ENCODE peak calls at places on chromosomes 4 and X, in eight cellular contexts. P, V, T, B, Q, Y, M and G are unnamed samples.

GRCh38 chr4:54100607-54101189 is 735 bp downstream of the GSX2 start:
- DNase-seq in P (peak), V (peak), T (no peak), B (no peak), Q (no peak), Y (no peak), M (no peak), G (no peak)

GRCh38 chr4:17635056-17635455 is 20.6 kb downstream of the MED28 start:
- DNase-seq in P (no peak), V (no peak), T (no peak), B (no peak), Q (no peak), Y (no peak), M (no peak), G (no peak)

GRCh38 chrX:71184092-71184491 is 38.9 kb upstream of the GJB1 start:
- DNase-seq in P (no peak), V (no peak), T (no peak), B (no peak), Q (no peak), Y (no peak), M (no peak), G (no peak)

GRCh38 chr4:157664726-157665125 is 444.2 kb downstream of the GRIA2 start:
- DNase-seq in P (no peak), V (no peak), T (no peak), B (peak), Q (no peak), Y (no peak), M (peak), G (peak)

GRCh38 chrX:122565952-122566351 is 618.1 kb upstream of the GRIA3 start:
- DNase-seq in P (peak), V (no peak), T (no peak), B (peak), Q (peak), Y (no peak), M (peak), G (peak)

GRCh38 chr4:39933689-39934590 is 43.8 kb downstream of the PDS5A start:
- DNase-seq in P (no peak), V (no peak), T (no peak), B (peak), Q (no peak), Y (peak), M (no peak), G (peak)

GRCh38 chrX:40943093-40943641 is 142.1 kb upstream of the USP9X start:
- DNase-seq in P (no peak), V (no peak), T (no peak), B (no peak), Q (no peak), Y (no peak), M (no peak), G (no peak)

GRCh38 chrX:125203737-125204578 is 115.7 kb upstream of the TEX13C start:
- DNase-seq in P (peak), V (no peak), T (no peak), B (peak), Q (peak), Y (peak), M (no peak), G (no peak)

GRCh38 chr4:3781193-3781886 is 15.2 kb downstream of the ADRA2C start:
- DNase-seq in P (no peak), V (no peak), T (no peak), B (no peak), Q (no peak), Y (no peak), M (no peak), G (no peak)

DNA sequence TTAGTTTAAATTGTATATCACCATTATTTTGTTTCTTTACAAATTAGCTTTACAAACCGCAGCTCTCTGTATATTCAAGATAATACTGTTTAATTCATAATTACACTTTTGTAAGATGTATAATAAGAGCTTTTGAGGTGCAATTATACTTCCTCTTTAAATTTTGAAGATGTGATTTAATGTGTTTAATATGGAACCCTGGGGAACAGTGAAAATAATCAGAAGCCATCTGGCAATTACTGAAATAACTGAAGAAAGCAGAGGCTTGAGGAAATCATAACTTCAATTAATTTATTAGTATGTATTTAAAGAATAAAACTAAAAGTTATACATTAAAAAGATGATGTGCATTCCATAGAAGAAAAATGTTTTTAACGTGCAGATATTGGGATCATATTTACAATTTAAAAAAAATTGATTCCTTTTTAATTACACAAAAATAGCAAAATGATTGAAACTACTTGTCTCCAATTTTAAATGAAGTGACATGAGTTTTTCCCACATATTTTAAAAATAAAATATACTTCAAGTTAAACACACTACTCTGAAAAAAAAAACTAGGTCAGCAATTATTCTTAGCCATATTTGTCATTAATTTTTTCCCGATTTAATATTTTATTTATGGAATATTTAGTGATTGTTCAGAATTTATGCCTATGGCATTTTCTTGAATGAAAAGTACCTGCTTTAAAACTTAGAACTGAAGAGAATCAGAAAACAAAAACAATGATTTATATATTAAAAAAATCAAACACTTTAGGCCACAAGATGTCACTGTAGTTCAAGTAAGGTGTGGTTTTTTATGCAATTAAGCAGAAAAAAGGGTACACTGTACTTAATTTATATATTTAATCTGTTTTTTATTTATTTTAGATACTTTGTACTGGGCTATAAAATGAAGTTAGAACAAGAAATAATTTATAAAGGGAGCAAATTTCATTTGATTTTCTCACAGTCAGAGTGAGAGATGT is 942.7 kb upstream of the NDST4 start:
- DNase-seq in P (no peak), V (no peak), T (no peak), B (no peak), Q (no peak), Y (no peak), M (no peak), G (peak)
- TF ChIP-seq CTCF in P (peak), V (no peak), T (no peak), B (peak), Q (no peak), Y (peak), M (no peak), G (no peak)

DNA sequence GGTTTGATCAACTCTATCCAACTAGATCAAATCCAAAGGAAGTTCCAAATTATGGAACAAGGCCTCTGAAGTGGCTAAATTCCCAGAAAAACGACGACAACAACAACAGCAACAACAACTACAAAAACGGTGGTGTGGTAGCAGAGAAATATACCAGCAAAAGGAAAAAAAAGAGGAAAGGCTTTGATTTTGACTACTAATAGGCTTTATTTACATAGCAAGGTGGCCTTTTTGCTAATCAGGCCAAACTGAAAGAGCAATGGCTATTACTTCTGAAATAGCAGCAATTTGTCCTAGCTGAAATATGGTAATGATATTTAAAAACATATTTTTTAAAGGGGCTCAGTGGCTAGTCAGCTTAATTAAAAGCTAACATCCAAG is 40.8 kb upstream of the TMPRSS11E start:
- DNase-seq in P (no peak), V (no peak), T (no peak), B (no peak), Q (no peak), Y (no peak), M (no peak), G (no peak)
- H3K4me3 ChIP-seq in P (no peak), V (peak), T (no peak), B (no peak), Q (no peak), Y (no peak), M (no peak), G (no peak)

GRCh38 chr4:137200322-137200721 is 332.0 kb downstream of the PCDH18 start:
- DNase-seq in P (no peak), V (no peak), T (no peak), B (no peak), Q (no peak), Y (no peak), M (no peak), G (no peak)
- TF ChIP-seq CTCF in P (no peak), V (no peak), T (no peak), B (no peak), Q (no peak), Y (no peak), M (no peak), G (no peak)

DNA sequence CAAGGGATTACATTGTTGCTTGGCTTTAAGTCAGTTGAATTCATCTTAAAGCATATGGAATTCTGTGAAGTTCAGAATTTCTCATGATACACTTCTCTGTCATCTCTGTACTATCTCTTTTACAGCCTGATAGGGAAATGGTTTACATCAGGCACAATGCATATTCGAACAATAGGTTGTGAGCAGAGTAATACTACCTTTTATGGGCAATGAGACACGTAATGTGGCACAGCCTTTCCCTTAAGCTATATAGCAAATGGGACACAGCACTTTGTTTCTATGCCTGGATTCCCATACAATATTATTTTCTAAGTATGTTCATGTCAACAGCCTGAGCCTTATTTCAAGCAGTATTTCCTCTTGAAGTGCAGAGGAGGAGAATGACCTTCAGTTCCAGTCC is 58.4 kb downstream of the SYNPO2 start:
- DNase-seq in P (no peak), V (no peak), T (no peak), B (no peak), Q (no peak), Y (no peak), M (no peak), G (no peak)
- H3K4me3 ChIP-seq in P (no peak), V (no peak), T (no peak), B (no peak), Q (no peak), Y (no peak), M (no peak), G (no peak)

DNA sequence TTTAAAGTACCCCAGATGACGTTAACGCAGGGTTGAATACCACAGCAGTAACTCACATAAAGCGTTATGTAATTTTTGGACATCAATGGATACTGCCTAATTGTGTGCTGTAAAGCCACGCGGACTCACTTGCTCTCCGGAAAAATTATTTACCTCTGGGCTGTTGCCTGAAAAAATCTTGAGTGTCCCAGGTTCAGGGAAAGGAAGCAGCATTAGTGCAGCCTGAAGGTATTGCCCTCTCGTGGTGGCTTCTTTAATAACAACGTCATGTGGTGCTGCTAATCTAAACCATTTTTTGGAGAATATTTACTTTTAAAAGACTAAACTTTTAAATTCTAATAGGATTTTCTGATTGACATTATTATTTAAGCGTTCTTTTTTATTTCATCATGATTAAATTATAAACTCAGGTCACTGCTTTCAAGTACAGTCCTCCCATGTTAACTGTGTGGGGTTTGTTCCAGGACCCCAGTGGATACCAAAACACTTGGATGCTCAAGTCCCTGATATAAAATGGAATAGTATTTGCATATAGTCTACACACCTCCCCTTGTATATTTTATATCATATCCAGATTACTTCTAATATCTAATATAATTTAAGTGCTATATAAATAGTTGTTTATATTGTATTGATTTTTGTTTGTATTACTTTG is 384.8 kb downstream of the FAM133A start:
- DNase-seq in P (no peak), V (no peak), T (no peak), B (no peak), Q (no peak), Y (peak), M (no peak), G (peak)
- TF ChIP-seq CTCF in P (peak), V (peak), T (peak), B (peak), Q (no peak), Y (no peak), M (no peak), G (peak)

GRCh38 chrX:132413459-132413858 is 75.4 kb downstream of the MBNL3 start:
- DNase-seq in P (no peak), V (peak), T (no peak), B (no peak), Q (no peak), Y (no peak), M (no peak), G (no peak)
- H3K4me3 ChIP-seq in P (no peak), V (peak), T (no peak), B (no peak), Q (no peak), Y (no peak), M (no peak), G (no peak)

DNA sequence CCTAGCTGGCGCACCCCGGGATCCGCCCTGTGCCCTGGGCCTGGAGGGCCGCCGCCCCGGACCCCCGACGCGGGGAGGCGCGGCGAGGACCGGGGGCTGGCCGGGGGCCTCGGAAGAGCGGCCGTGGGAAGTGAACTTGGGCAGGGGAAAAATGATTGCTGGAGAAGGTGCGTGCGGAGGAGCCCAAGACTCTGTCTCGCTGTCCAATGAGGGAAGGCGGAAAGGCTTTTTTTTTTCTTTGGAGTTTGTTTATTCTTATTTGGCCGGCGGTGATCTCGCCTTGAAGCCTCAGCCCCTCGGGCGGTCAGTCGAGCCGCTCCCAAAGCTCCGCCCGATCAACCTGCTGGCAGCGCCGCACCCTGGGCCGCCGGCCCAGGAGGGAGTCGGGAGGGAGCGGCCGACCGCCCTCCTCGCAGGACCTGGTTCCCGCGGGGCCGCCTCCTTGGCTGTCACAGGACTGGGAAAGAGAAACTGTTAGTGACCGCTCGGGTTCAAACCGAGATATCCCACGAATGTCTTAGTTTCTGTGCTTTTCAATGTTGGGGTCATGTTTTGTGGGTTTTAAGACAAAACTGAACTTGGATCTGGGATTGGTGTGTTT is 2.5 kb downstream of the CPEB2 start:
- DNase-seq in P (peak), V (peak), T (peak), B (peak), Q (peak), Y (peak), M (no peak), G (peak)
- TF ChIP-seq CTCF in P (no peak), V (no peak), T (no peak), B (no peak), Q (peak), Y (no peak), M (no peak), G (no peak)

GRCh38 chr4:41256131-41256739 is 493 bp upstream of the UCHL1 start:
- DNase-seq in P (no peak), V (no peak), T (no peak), B (peak), Q (no peak), Y (peak), M (no peak), G (peak)
- H3K4me3 ChIP-seq in P (peak), V (peak), T (no peak), B (peak), Q (peak), Y (peak), M (peak), G (peak)